ENCODE peak calls at places on chromosomes 3 and 15, in six cellular contexts. One of them, this sample, is unnamed.

GRCh38 chr3:168094580-168094876 is 1.2 kb downstream of the GOLIM4 start:
- DNase-seq in body of pancreas: no peak
- DNase-seq in CD4-positive, CD25-positive, alpha-beta regulatory T cell: no peak
- DNase-seq in CD8-positive, alpha-beta T cell: no peak
- DNase-seq in uterus: no peak
- DNase-seq in A549: no peak
- DNase-seq in this sample: no peak

GRCh38 chr15:40852529-40852928 is 8.7 kb downstream of the SPINT1 start:
- DNase-seq in CD4-positive, CD25-positive, alpha-beta regulatory T cell: no peak
- DNase-seq in A549: no peak
- DNase-seq in body of pancreas: no peak
- DNase-seq in uterus: no peak
- DNase-seq in CD8-positive, alpha-beta T cell: no peak
- DNase-seq in this sample: no peak

GRCh38 chr3:169218314-169218983 is 445.1 kb downstream of the MECOM start:
- DNase-seq in A549: peak; percentile 24
- DNase-seq in CD4-positive, CD25-positive, alpha-beta regulatory T cell: no peak
- DNase-seq in body of pancreas: peak; percentile 62
- DNase-seq in CD8-positive, alpha-beta T cell: no peak
- DNase-seq in uterus: peak; percentile 32
- DNase-seq in this sample: no peak

GRCh38 chr3:150329408-150329807 is 78.7 kb upstream of the TSC22D2 start:
- DNase-seq in uterus: no peak
- DNase-seq in CD8-positive, alpha-beta T cell: no peak
- DNase-seq in body of pancreas: no peak
- DNase-seq in CD4-positive, CD25-positive, alpha-beta regulatory T cell: no peak
- DNase-seq in A549: no peak
- DNase-seq in this sample: no peak

GRCh38 chr3:146065573-146066006 is 95.4 kb downstream of the PLOD2 start:
- DNase-seq in body of pancreas: peak; percentile 44
- DNase-seq in CD4-positive, CD25-positive, alpha-beta regulatory T cell: peak; percentile 53
- DNase-seq in CD8-positive, alpha-beta T cell: no peak
- DNase-seq in uterus: peak; percentile 49
- DNase-seq in A549: peak; percentile 73
- DNase-seq in this sample: peak; percentile 48

GRCh38 chr3:112308151-112308911 is 14.3 kb upstream of the SLC9C1 start:
- DNase-seq in CD4-positive, CD25-positive, alpha-beta regulatory T cell: no peak
- DNase-seq in A549: peak; percentile 8
- DNase-seq in uterus: no peak
- DNase-seq in CD8-positive, alpha-beta T cell: no peak
- DNase-seq in body of pancreas: peak; percentile 38
- DNase-seq in this sample: peak; percentile 26

GRCh38 chr15:25663515-25663914 is 199.6 kb downstream of the ATP10A start:
- DNase-seq in CD4-positive, CD25-positive, alpha-beta regulatory T cell: no peak
- DNase-seq in body of pancreas: no peak
- DNase-seq in CD8-positive, alpha-beta T cell: no peak
- DNase-seq in A549: no peak
- DNase-seq in uterus: no peak
- DNase-seq in this sample: no peak

GRCh38 chr15:57356636-57357035 is 19.7 kb upstream of the CGNL1 start:
- DNase-seq in A549: no peak
- DNase-seq in CD8-positive, alpha-beta T cell: no peak
- DNase-seq in uterus: no peak
- DNase-seq in body of pancreas: no peak
- DNase-seq in CD4-positive, CD25-positive, alpha-beta regulatory T cell: no peak
- DNase-seq in this sample: no peak

GRCh38 chr3:50806806-50807205 is 132.1 kb downstream of the DOCK3 start:
- DNase-seq in CD8-positive, alpha-beta T cell: no peak
- DNase-seq in uterus: no peak
- DNase-seq in CD4-positive, CD25-positive, alpha-beta regulatory T cell: no peak
- DNase-seq in A549: peak; percentile 4
- DNase-seq in body of pancreas: no peak
- DNase-seq in this sample: no peak

GRCh38 chr3:20039765-20040475 is at the start of gene KAT2B:
- DNase-seq in A549: peak; percentile 74
- DNase-seq in CD4-positive, CD25-positive, alpha-beta regulatory T cell: peak; percentile 92
- DNase-seq in CD8-positive, alpha-beta T cell: peak; percentile 87
- DNase-seq in uterus: peak; percentile 78
- DNase-seq in body of pancreas: peak; percentile 83
- DNase-seq in this sample: no peak

GRCh38 chr3:53102601-53103147 is 27.6 kb downstream of the RFT1 start:
- DNase-seq in CD4-positive, CD25-positive, alpha-beta regulatory T cell: peak; percentile 90
- DNase-seq in CD8-positive, alpha-beta T cell: no peak
- DNase-seq in body of pancreas: peak; percentile 20
- DNase-seq in A549: no peak
- DNase-seq in uterus: no peak
- DNase-seq in this sample: no peak

GRCh38 chr3:15271785-15272381 is 60.5 kb downstream of the SH3BP5 start:
- DNase-seq in CD4-positive, CD25-positive, alpha-beta regulatory T cell: peak; percentile 94
- DNase-seq in body of pancreas: peak; percentile 74
- DNase-seq in CD8-positive, alpha-beta T cell: peak; percentile 93
- DNase-seq in uterus: peak; percentile 28
- DNase-seq in A549: no peak
- DNase-seq in this sample: no peak

GRCh38 chr3:61858054-61858453 is 296.7 kb downstream of the PTPRG start:
- DNase-seq in CD8-positive, alpha-beta T cell: no peak
- DNase-seq in body of pancreas: no peak
- DNase-seq in uterus: no peak
- DNase-seq in A549: no peak
- DNase-seq in CD4-positive, CD25-positive, alpha-beta regulatory T cell: no peak
- DNase-seq in this sample: no peak

GRCh38 chr3:142958707-142959106 is 4.8 kb downstream of the PAQR9 start:
- DNase-seq in CD4-positive, CD25-positive, alpha-beta regulatory T cell: peak; percentile 18
- DNase-seq in uterus: no peak
- DNase-seq in body of pancreas: no peak
- DNase-seq in A549: peak; percentile 75
- DNase-seq in CD8-positive, alpha-beta T cell: no peak
- DNase-seq in this sample: no peak

GRCh38 chr3:72041531-72041930 is 256.6 kb upstream of the PROK2 start:
- DNase-seq in body of pancreas: no peak
- DNase-seq in CD4-positive, CD25-positive, alpha-beta regulatory T cell: no peak
- DNase-seq in uterus: peak; percentile 37
- DNase-seq in A549: no peak
- DNase-seq in CD8-positive, alpha-beta T cell: no peak
- DNase-seq in this sample: no peak

GRCh38 chr3:49998326-49998725 is 58.4 kb downstream of the RBM6 start:
- DNase-seq in body of pancreas: no peak
- DNase-seq in CD4-positive, CD25-positive, alpha-beta regulatory T cell: no peak
- DNase-seq in uterus: no peak
- DNase-seq in CD8-positive, alpha-beta T cell: no peak
- DNase-seq in A549: peak; percentile 7
- DNase-seq in this sample: peak; percentile 8

GRCh38 chr15:60374628-60375081 is 23.1 kb downstream of the ANXA2 start:
- DNase-seq in CD4-positive, CD25-positive, alpha-beta regulatory T cell: no peak
- DNase-seq in uterus: no peak
- DNase-seq in body of pancreas: peak; percentile 53
- DNase-seq in CD8-positive, alpha-beta T cell: no peak
- DNase-seq in A549: peak; percentile 100
- DNase-seq in this sample: peak; percentile 93

GRCh38 chr3:14324224-14324944 is 78.0 kb upstream of the SLC6A6 start:
- DNase-seq in A549: no peak
- DNase-seq in body of pancreas: no peak
- DNase-seq in CD4-positive, CD25-positive, alpha-beta regulatory T cell: no peak
- DNase-seq in uterus: no peak
- DNase-seq in CD8-positive, alpha-beta T cell: no peak
- DNase-seq in this sample: no peak

GRCh38 chr3:124671123-124671522 is 59.1 kb upstream of the UMPS start:
- DNase-seq in CD4-positive, CD25-positive, alpha-beta regulatory T cell: peak; percentile 59
- DNase-seq in CD8-positive, alpha-beta T cell: peak; percentile 45
- DNase-seq in uterus: no peak
- DNase-seq in A549: no peak
- DNase-seq in body of pancreas: no peak
- DNase-seq in this sample: no peak

GRCh38 chr3:52181543-52181942 is 16.4 kb upstream of the ALAS1 start:
- DNase-seq in CD8-positive, alpha-beta T cell: no peak
- DNase-seq in body of pancreas: no peak
- DNase-seq in CD4-positive, CD25-positive, alpha-beta regulatory T cell: no peak
- DNase-seq in A549: no peak
- DNase-seq in uterus: no peak
- DNase-seq in this sample: no peak

GRCh38 chr3:194481103-194481502 is 5.7 kb downstream of the ATP13A3 start:
- DNase-seq in CD8-positive, alpha-beta T cell: no peak
- DNase-seq in body of pancreas: no peak
- DNase-seq in uterus: no peak
- DNase-seq in CD4-positive, CD25-positive, alpha-beta regulatory T cell: no peak
- DNase-seq in A549: no peak
- DNase-seq in this sample: no peak

GRCh38 chr3:180183346-180183745 is 146.6 kb upstream of the PEX5L start:
- DNase-seq in body of pancreas: no peak
- DNase-seq in A549: no peak
- DNase-seq in CD8-positive, alpha-beta T cell: no peak
- DNase-seq in uterus: no peak
- DNase-seq in CD4-positive, CD25-positive, alpha-beta regulatory T cell: no peak
- DNase-seq in this sample: no peak

GRCh38 chr15:89905846-89906378 is 6.8 kb downstream of the ARPIN start:
- DNase-seq in uterus: no peak
- DNase-seq in body of pancreas: no peak
- DNase-seq in CD4-positive, CD25-positive, alpha-beta regulatory T cell: no peak
- DNase-seq in A549: no peak
- DNase-seq in CD8-positive, alpha-beta T cell: no peak
- DNase-seq in this sample: no peak

GRCh38 chr3:18098960-18099587 is 326.1 kb downstream of the SATB1 start:
- DNase-seq in body of pancreas: no peak
- DNase-seq in CD8-positive, alpha-beta T cell: no peak
- DNase-seq in CD4-positive, CD25-positive, alpha-beta regulatory T cell: no peak
- DNase-seq in uterus: no peak
- DNase-seq in A549: peak; percentile 78
- DNase-seq in this sample: peak; percentile 18

GRCh38 chr15:78072080-78072892 is 5.2 kb downstream of the TBC1D2B start:
- DNase-seq in CD4-positive, CD25-positive, alpha-beta regulatory T cell: no peak
- DNase-seq in CD8-positive, alpha-beta T cell: peak; percentile 62
- DNase-seq in uterus: peak; percentile 53
- DNase-seq in A549: no peak
- DNase-seq in body of pancreas: peak; percentile 52
- DNase-seq in this sample: no peak

GRCh38 chr3:83971693-83972092 is 987.1 kb upstream of the CADM2 start:
- DNase-seq in body of pancreas: no peak
- DNase-seq in CD4-positive, CD25-positive, alpha-beta regulatory T cell: no peak
- DNase-seq in CD8-positive, alpha-beta T cell: no peak
- DNase-seq in A549: no peak
- DNase-seq in uterus: no peak
- DNase-seq in this sample: no peak

GRCh38 chr3:62246985-62247384 is 126.4 kb downstream of the FEZF2 start:
- DNase-seq in CD8-positive, alpha-beta T cell: no peak
- DNase-seq in A549: no peak
- DNase-seq in uterus: no peak
- DNase-seq in body of pancreas: no peak
- DNase-seq in CD4-positive, CD25-positive, alpha-beta regulatory T cell: no peak
- DNase-seq in this sample: no peak

GRCh38 chr3:106590259-106590658 is 721.4 kb upstream of the CBLB start:
- DNase-seq in A549: no peak
- DNase-seq in uterus: no peak
- DNase-seq in CD8-positive, alpha-beta T cell: no peak
- DNase-seq in body of pancreas: no peak
- DNase-seq in CD4-positive, CD25-positive, alpha-beta regulatory T cell: no peak
- DNase-seq in this sample: no peak

GRCh38 chr3:176193032-176193698 is 1004.1 kb downstream of the TBL1XR1 start:
- DNase-seq in CD4-positive, CD25-positive, alpha-beta regulatory T cell: no peak
- DNase-seq in uterus: no peak
- DNase-seq in body of pancreas: no peak
- DNase-seq in A549: no peak
- DNase-seq in CD8-positive, alpha-beta T cell: no peak
- DNase-seq in this sample: no peak

GRCh38 chr3:127746400-127747057 is 73.8 kb downstream of the ABTB1 start:
- DNase-seq in CD8-positive, alpha-beta T cell: no peak
- DNase-seq in body of pancreas: no peak
- DNase-seq in uterus: no peak
- DNase-seq in A549: peak; percentile 95
- DNase-seq in CD4-positive, CD25-positive, alpha-beta regulatory T cell: no peak
- DNase-seq in this sample: no peak

GRCh38 chr3:127748754-127749327 is 73.5 kb downstream of the MGLL start:
- DNase-seq in body of pancreas: no peak
- DNase-seq in CD8-positive, alpha-beta T cell: no peak
- DNase-seq in uterus: no peak
- DNase-seq in CD4-positive, CD25-positive, alpha-beta regulatory T cell: no peak
- DNase-seq in A549: no peak
- DNase-seq in this sample: no peak

GRCh38 chr3:127747751-127748521 is 74.4 kb downstream of the MGLL start:
- DNase-seq in body of pancreas: peak; percentile 76
- DNase-seq in CD8-positive, alpha-beta T cell: no peak
- DNase-seq in CD4-positive, CD25-positive, alpha-beta regulatory T cell: no peak
- DNase-seq in uterus: peak; percentile 65
- DNase-seq in A549: peak; percentile 96
- DNase-seq in this sample: peak; percentile 69

GRCh38 chr3:127745656-127746399 is 73.1 kb downstream of the ABTB1 start:
- DNase-seq in A549: no peak
- DNase-seq in CD8-positive, alpha-beta T cell: no peak
- DNase-seq in uterus: no peak
- DNase-seq in body of pancreas: no peak
- DNase-seq in CD4-positive, CD25-positive, alpha-beta regulatory T cell: no peak
- DNase-seq in this sample: no peak

GRCh38 chr3:127747066-127747465 is 74.3 kb downstream of the ABTB1 start:
- DNase-seq in CD8-positive, alpha-beta T cell: no peak
- DNase-seq in body of pancreas: no peak
- DNase-seq in uterus: no peak
- DNase-seq in A549: no peak
- DNase-seq in CD4-positive, CD25-positive, alpha-beta regulatory T cell: no peak
- DNase-seq in this sample: no peak
- H3K27ac ChIP-seq in CD8-positive, alpha-beta T cell: no peak overlapping the region
- H3K27ac ChIP-seq in body of pancreas: no peak overlapping the region
- H3K27ac ChIP-seq in uterus: peak overlapping the region; percentile 74
- H3K27ac ChIP-seq in A549: peak overlapping the region; percentile 97
- H3K27ac ChIP-seq in CD4-positive, CD25-positive, alpha-beta regulatory T cell: no peak overlapping the region
- H3K27ac ChIP-seq in this sample: no peak overlapping the region

DNA sequence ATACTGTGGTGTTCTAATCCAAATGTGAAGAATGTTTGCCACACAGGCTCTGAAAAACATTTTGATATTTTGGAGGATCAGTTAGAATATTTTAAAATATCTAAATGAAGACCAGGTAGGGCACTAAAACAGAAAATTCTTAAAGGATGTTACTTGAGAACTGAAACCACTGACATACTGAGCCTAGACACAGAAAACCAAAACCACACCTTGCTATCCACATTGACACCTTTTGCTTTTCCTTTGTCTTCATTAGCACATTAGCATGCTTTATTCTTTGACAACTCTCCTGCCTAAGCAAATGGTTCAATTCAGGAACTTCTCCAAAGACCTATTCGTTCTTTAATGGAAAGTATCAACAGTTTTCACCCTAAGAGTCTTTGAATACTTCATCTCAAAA is 835.9 kb upstream of the GRM7 start:
- DNase-seq in body of pancreas: no peak
- DNase-seq in CD4-positive, CD25-positive, alpha-beta regulatory T cell: no peak
- DNase-seq in uterus: no peak
- DNase-seq in CD8-positive, alpha-beta T cell: no peak
- DNase-seq in A549: no peak
- DNase-seq in this sample: no peak
- H3K9me3 ChIP-seq in body of pancreas: no peaks in the 10 kb centered on the region
- H3K9me3 ChIP-seq in CD4-positive, CD25-positive, alpha-beta regulatory T cell: no peaks in the 10 kb centered on the region
- H3K9me3 ChIP-seq in uterus: no peaks in the 10 kb centered on the region
- H3K9me3 ChIP-seq in CD8-positive, alpha-beta T cell: no peaks in the 10 kb centered on the region
- H3K9me3 ChIP-seq in A549: no peaks in the 10 kb centered on the region
- H3K9me3 ChIP-seq in this sample: peaks cover 11% of the 10 kb centered on the region

GRCh38 chr3:116950302-116951055 is 240.9 kb downstream of the TUSC7 start:
- DNase-seq in CD4-positive, CD25-positive, alpha-beta regulatory T cell: no peak
- DNase-seq in CD8-positive, alpha-beta T cell: no peak
- DNase-seq in uterus: no peak
- DNase-seq in body of pancreas: no peak
- DNase-seq in A549: no peak
- DNase-seq in this sample: no peak
- H3K27ac ChIP-seq in CD4-positive, CD25-positive, alpha-beta regulatory T cell: no peak overlapping the region
- H3K27ac ChIP-seq in CD8-positive, alpha-beta T cell: no peak overlapping the region
- H3K27ac ChIP-seq in uterus: no peak overlapping the region
- H3K27ac ChIP-seq in body of pancreas: no peak overlapping the region
- H3K27ac ChIP-seq in A549: no peak overlapping the region
- H3K27ac ChIP-seq in this sample: no peak overlapping the region

GRCh38 chr15:75453703-75454470 is 2.4 kb upstream of the SIN3A start:
- DNase-seq in A549: peak; percentile 100
- DNase-seq in body of pancreas: peak; percentile 99
- DNase-seq in CD4-positive, CD25-positive, alpha-beta regulatory T cell: peak; percentile 100
- DNase-seq in uterus: peak; percentile 98
- DNase-seq in CD8-positive, alpha-beta T cell: peak; percentile 99
- DNase-seq in this sample: peak; percentile 100
- H3K9me3 ChIP-seq in A549: no peaks in the 10 kb centered on the region
- H3K9me3 ChIP-seq in body of pancreas: no peaks in the 10 kb centered on the region
- H3K9me3 ChIP-seq in CD4-positive, CD25-positive, alpha-beta regulatory T cell: no peaks in the 10 kb centered on the region
- H3K9me3 ChIP-seq in uterus: no peaks in the 10 kb centered on the region
- H3K9me3 ChIP-seq in CD8-positive, alpha-beta T cell: no peaks in the 10 kb centered on the region
- H3K9me3 ChIP-seq in this sample: no peaks in the 10 kb centered on the region

This sample was measured in AG04450.